ENCODE peak calls at places on chromosomes 12 and 14, in seven cellular contexts. U is HCT116, G is AG10803, A is fibroblast of mammary gland, M is GM10248, Z is cardiac fibroblast, O is foreskin fibroblast. H is an unnamed sample.

GRCh38 chr12:82517027-82517426 is 158.7 kb downstream of the METTL25 start:
- DNase-seq in G (peak), U (peak), O (peak), M (peak), Z (peak), A (peak), H (no peak)

GRCh38 chr12:57455374-57456144 is 452 bp downstream of the INHBE start:
- DNase-seq in U (no peak), O (no peak), A (no peak), G (no peak), Z (no peak), M (no peak), H (no peak)

GRCh38 chr12:50246873-50247612 is 36.3 kb downstream of the LIMA1 start:
- DNase-seq in U (peak), O (peak), M (peak), Z (peak), G (peak), A (peak), H (peak)

GRCh38 chr14:68475802-68476201 is 317.1 kb downstream of the ZFP36L1 start:
- DNase-seq in U (no peak), A (no peak), G (no peak), O (no peak), Z (no peak), M (no peak), H (no peak)

GRCh38 chr14:93893550-93894329 is 33.4 kb upstream of the FAM181A start:
- DNase-seq in U (no peak), A (no peak), Z (no peak), O (no peak), G (peak), M (no peak), H (no peak)

GRCh38 chr12:86445361-86445760 is 189.2 kb upstream of the MGAT4C start:
- DNase-seq in G (no peak), Z (no peak), O (no peak), A (no peak), M (no peak), U (no peak), H (no peak)

GRCh38 chr14:23056956-23057756 is at the start of gene CDH24:
- DNase-seq in U (no peak), M (peak), G (peak), A (peak), O (peak), Z (peak), H (no peak)

GRCh38 chr12:106760184-106760531 is 14.3 kb upstream of the RIC8B start:
- DNase-seq in U (no peak), M (peak), G (no peak), O (no peak), A (peak), Z (no peak), H (no peak)

GRCh38 chr12:98064501-98064900 is 450.9 kb upstream of the TMPO start:
- DNase-seq in G (no peak), A (no peak), M (no peak), Z (no peak), U (no peak), O (no peak), H (no peak)

GRCh38 chr12:109951136-109951535 is 45.0 kb downstream of the GIT2 start:
- DNase-seq in A (peak), U (peak), M (no peak), G (peak), Z (peak), O (peak), H (no peak)

GRCh38 chr14:105205718-105206208 is 24.7 kb upstream of the NUDT14 start:
- DNase-seq in U (no peak), O (peak), Z (no peak), G (no peak), M (no peak), A (no peak), H (no peak)

GRCh38 chr12:10358969-10359368 is 30.9 kb downstream of the KLRK1 start:
- DNase-seq in Z (no peak), M (no peak), G (no peak), O (no peak), A (no peak), U (no peak), H (no peak)

GRCh38 chr12:99911076-99911475 is 73.7 kb downstream of the ANKS1B start:
- DNase-seq in A (peak), O (peak), Z (peak), U (no peak), G (peak), M (no peak), H (peak)

GRCh38 chr14:99331796-99332195 is 59.8 kb upstream of the BCL11B start:
- DNase-seq in U (no peak), Z (no peak), G (no peak), O (no peak), M (no peak), A (no peak), H (no peak)

GRCh38 chr14:40312296-40312695 is 880.1 kb upstream of the FBXO33 start:
- DNase-seq in O (no peak), A (no peak), G (no peak), U (peak), M (no peak), Z (no peak), H (no peak)

GRCh38 chr12:53427905-53428594 is 4.4 kb downstream of the AMHR2 start:
- DNase-seq in U (peak), Z (peak), G (peak), O (peak), M (no peak), A (peak), H (no peak)

GRCh38 chr12:82688035-82688501 is 1.4 kb downstream of the TMTC2 start:
- DNase-seq in U (no peak), M (no peak), O (peak), Z (peak), G (peak), A (peak), H (no peak)

GRCh38 chr14:67268456-67269115 is 27.4 kb downstream of the PALS1 start:
- DNase-seq in O (no peak), M (no peak), G (peak), Z (peak), U (no peak), A (peak), H (no peak)

GRCh38 chr12:75658826-75659823 is 147.7 kb upstream of the KRR1 start:
- DNase-seq in Z (peak), G (peak), O (peak), U (peak), A (peak), M (no peak), H (no peak)

DNA sequence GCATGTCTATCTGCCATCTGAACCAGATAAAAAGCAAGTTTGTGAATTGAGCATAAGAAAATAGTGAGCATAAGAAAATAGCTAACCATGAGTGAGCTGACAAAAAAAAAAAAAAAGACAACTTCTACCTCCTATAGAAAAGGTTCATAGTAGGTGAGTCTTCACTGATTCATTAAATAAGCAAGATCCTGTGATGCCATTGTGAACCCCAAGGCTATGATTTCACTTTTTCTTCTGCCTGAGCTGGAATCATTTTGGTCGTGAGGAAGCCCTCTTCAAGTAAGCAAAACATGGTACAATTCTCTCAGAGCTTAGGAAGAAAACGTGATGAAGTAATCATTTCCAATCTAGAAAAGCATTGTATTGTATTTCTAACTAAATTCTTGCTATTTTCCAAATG is 1.2 kb downstream of the PIK3C2G start:
- DNase-seq in U (no peak), A (no peak), O (no peak), M (no peak), G (no peak), Z (no peak), H (no peak)
- TF ChIP-seq CTCF in U (no peak), A (no peak), O (no peak), M (no peak), G (no peak), Z (no peak), H (no peak)

GRCh38 chr12:6376965-6377666 is 1.8 kb upstream of the SCNN1A start:
- DNase-seq in O (no peak), U (no peak), M (no peak), G (no peak), Z (no peak), A (no peak), H (no peak)
- TF ChIP-seq CTCF in O (no peak), U (no peak), M (no peak), G (no peak), Z (no peak), A (no peak), H (no peak)

GRCh38 chr12:11500222-11500860 is 105.0 kb upstream of the PRB2 start:
- DNase-seq in M (peak), U (no peak), G (peak), A (peak), Z (peak), O (peak), H (peak)
- TF ChIP-seq CTCF in M (no peak), U (no peak), G (no peak), A (no peak), Z (no peak), O (no peak), H (no peak)

DNA sequence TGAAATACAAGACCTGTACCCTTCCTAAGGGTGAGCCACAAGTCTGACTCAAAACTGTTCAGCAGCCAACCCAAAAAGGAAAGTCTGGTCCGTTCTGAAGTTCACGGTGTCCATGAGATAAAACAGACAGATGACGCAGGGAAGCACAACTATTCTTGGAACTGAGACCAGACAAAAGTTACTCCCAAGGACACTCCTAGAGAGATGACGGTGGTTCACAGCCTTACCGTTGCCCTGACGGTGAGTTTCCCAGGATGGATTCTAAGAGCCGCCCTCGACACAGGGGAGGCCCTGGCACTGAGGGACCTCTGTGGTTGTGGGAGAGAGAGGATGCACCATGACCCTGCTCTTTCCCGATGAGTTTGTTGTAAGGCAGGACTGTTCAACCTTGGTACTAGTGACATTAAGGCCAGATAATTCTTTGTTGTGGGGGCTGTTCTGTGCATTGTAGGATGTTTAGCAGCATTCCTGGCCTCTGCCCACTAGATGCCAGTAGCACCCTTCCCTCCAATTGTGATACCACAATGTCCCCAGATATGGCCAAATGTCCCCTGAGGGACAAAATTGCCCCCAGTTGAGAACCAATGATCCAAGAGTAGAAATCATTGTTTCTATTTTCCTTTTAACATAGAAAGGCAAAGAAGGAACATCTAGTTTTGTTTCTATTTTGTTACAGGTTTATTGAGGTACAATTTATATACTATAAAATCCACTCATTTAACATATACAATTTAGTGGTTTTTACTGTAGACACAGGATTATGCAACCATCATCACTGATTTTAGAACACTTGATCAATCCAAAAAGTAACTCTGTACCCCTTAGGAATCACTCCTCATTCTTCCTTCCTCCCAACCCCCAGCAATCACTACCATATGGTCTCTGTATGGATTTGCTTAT is 23.0 kb downstream of the OR10P1 start:
- DNase-seq in O (peak), A (peak), M (no peak), G (peak), Z (peak), U (no peak), H (peak)
- TF ChIP-seq CTCF in O (peak), A (peak), M (peak), G (peak), Z (peak), U (peak), H (peak)

GRCh38 chr12:751192-751827 is 1.1 kb upstream of the WNK1 start:
- DNase-seq in A (peak), M (peak), O (peak), G (peak), Z (peak), U (peak), H (peak)

GRCh38 chr12:753401-754237 is 1.2 kb downstream of the WNK1 start:
- DNase-seq in O (peak), G (no peak), A (peak), U (no peak), Z (peak), M (peak), H (peak)

GRCh38 chr12:754238-754816 is 1.9 kb downstream of the WNK1 start:
- DNase-seq in Z (no peak), M (no peak), A (peak), U (no peak), G (no peak), O (peak), H (peak)

GRCh38 chr12:751828-752672 is at the start of gene WNK1:
- DNase-seq in U (peak), Z (peak), O (peak), A (peak), G (peak), M (peak), H (peak)

DNA sequence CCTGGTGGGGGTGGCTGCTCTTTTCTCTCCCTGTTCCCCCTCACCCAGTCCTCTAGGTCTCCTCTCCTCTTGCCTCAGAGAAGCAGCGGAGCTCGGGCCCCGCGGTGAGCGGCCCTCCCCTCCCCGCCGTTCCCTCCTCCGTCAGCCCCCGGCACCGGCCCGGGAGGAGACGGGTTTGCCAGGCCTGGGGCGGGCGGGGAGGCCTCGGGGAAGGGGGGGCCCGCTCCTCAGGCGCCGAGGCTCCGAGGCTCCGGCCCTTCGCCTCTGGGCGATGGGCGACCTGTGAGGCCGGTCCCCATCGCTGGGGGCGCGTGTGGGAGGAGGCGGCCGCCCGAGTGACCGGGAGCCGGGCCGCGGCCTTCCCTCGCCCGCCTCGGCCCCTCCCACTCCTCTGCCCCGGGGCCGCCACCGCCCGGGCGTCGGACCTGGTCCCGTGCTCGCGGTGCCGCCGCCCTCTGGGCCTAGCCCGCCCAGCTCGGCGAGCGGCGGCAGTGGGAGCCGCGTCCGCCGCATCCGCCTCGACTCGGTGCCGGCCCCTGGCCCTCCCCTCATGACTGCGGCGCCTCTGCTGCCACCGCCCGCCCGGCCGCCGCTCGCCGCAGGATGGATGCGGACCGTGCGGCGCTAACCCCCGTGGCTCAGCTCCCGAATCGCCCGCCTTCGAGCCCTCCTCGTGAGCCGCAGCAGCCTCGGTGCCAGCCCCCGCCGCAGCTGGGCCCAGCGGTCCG is 458 bp downstream of the WNK1 start:
- DNase-seq in O (peak), M (peak), U (no peak), Z (peak), G (peak), A (peak), H (peak)
- TF ChIP-seq CTCF in O (no peak), M (peak), U (no peak), Z (peak), G (no peak), A (no peak), H (no peak)

GRCh38 chr12:48311313-48311712 is 39.4 kb downstream of the ZNF641 start:
- DNase-seq in M (no peak), G (no peak), O (no peak), Z (no peak), U (no peak), A (no peak), H (no peak)
- TF ChIP-seq CTCF in M (no peak), G (no peak), O (no peak), Z (no peak), U (no peak), A (no peak), H (no peak)

H was measured in gastrocnemius medialis.